ENCODE peak calls at places on chromosomes 5 and 9, in seven cellular contexts. One of them, this sample, is unnamed.
A peak's percentile ranks its signal among the peaks of the same experiment; 100 is the strongest.

GRCh38 chr5:73118331-73119011 is 1.9 kb upstream of the TMEM171 start:
- DNase-seq in endothelial cell of umbilical vein: no peak
- DNase-seq in suprapubic skin: no peak
- DNase-seq in transverse colon: peak; percentile 74
- DNase-seq in prostate gland: no peak
- DNase-seq in vagina: no peak
- DNase-seq in stomach: peak; percentile 44
- DNase-seq in this sample: no peak

GRCh38 chr5:14112998-14113652 is 30.0 kb upstream of the TRIO start:
- DNase-seq in endothelial cell of umbilical vein: peak; percentile 47
- DNase-seq in suprapubic skin: no peak
- DNase-seq in transverse colon: peak; percentile 60
- DNase-seq in prostate gland: no peak
- DNase-seq in vagina: no peak
- DNase-seq in stomach: no peak
- DNase-seq in this sample: peak; percentile 73

GRCh38 chr5:128083811-128084227 is 253 bp downstream of the SLC12A2 start:
- DNase-seq in endothelial cell of umbilical vein: peak; percentile 75
- DNase-seq in suprapubic skin: no peak
- DNase-seq in transverse colon: no peak
- DNase-seq in prostate gland: no peak
- DNase-seq in vagina: no peak
- DNase-seq in stomach: no peak
- DNase-seq in this sample: no peak

GRCh38 chr9:15480028-15480427 is 30.7 kb downstream of the PSIP1 start:
- DNase-seq in endothelial cell of umbilical vein: no peak
- DNase-seq in suprapubic skin: no peak
- DNase-seq in transverse colon: no peak
- DNase-seq in prostate gland: no peak
- DNase-seq in vagina: no peak
- DNase-seq in stomach: no peak
- DNase-seq in this sample: no peak

GRCh38 chr9:112380102-112380581 is at the start of gene HSDL2:
- DNase-seq in endothelial cell of umbilical vein: no peak
- DNase-seq in suprapubic skin: no peak
- DNase-seq in transverse colon: peak; percentile 60
- DNase-seq in prostate gland: no peak
- DNase-seq in vagina: peak; percentile 88
- DNase-seq in stomach: peak; percentile 52
- DNase-seq in this sample: peak; percentile 60

GRCh38 chr5:41856644-41857491 is 13.4 kb downstream of the OXCT1 start:
- DNase-seq in endothelial cell of umbilical vein: peak; percentile 77
- DNase-seq in suprapubic skin: no peak
- DNase-seq in transverse colon: peak; percentile 26
- DNase-seq in prostate gland: peak; percentile 64
- DNase-seq in vagina: no peak
- DNase-seq in stomach: no peak
- DNase-seq in this sample: peak; percentile 46

GRCh38 chr5:16819522-16820167 is 116.4 kb downstream of the MYO10 start:
- DNase-seq in endothelial cell of umbilical vein: peak; percentile 25
- DNase-seq in suprapubic skin: no peak
- DNase-seq in transverse colon: no peak
- DNase-seq in prostate gland: no peak
- DNase-seq in vagina: no peak
- DNase-seq in stomach: no peak
- DNase-seq in this sample: no peak

GRCh38 chr9:95570150-95570549 is 53.4 kb upstream of the PTCH1 start:
- DNase-seq in endothelial cell of umbilical vein: peak; percentile 45
- DNase-seq in suprapubic skin: no peak
- DNase-seq in transverse colon: no peak
- DNase-seq in prostate gland: no peak
- DNase-seq in vagina: no peak
- DNase-seq in stomach: no peak
- DNase-seq in this sample: no peak

GRCh38 chr5:50697739-50698138 is 31.3 kb downstream of the PARP8 start:
- DNase-seq in endothelial cell of umbilical vein: no peak
- DNase-seq in suprapubic skin: no peak
- DNase-seq in transverse colon: no peak
- DNase-seq in prostate gland: no peak
- DNase-seq in vagina: no peak
- DNase-seq in stomach: no peak
- DNase-seq in this sample: no peak

GRCh38 chr5:123696948-123697347 is 185.0 kb downstream of the CSNK1G3 start:
- DNase-seq in endothelial cell of umbilical vein: no peak
- DNase-seq in suprapubic skin: peak; percentile 80
- DNase-seq in transverse colon: peak; percentile 22
- DNase-seq in prostate gland: peak; percentile 73
- DNase-seq in vagina: no peak
- DNase-seq in stomach: no peak
- DNase-seq in this sample: peak; percentile 78

GRCh38 chr5:150022163-150022540 is 21.6 kb downstream of the HMGXB3 start:
- DNase-seq in endothelial cell of umbilical vein: peak; percentile 97
- DNase-seq in suprapubic skin: no peak
- DNase-seq in transverse colon: no peak
- DNase-seq in prostate gland: peak; percentile 21
- DNase-seq in vagina: no peak
- DNase-seq in stomach: no peak
- DNase-seq in this sample: no peak

GRCh38 chr5:14167211-14167845 is 24.2 kb downstream of the TRIO start:
- DNase-seq in endothelial cell of umbilical vein: no peak
- DNase-seq in suprapubic skin: no peak
- DNase-seq in transverse colon: no peak
- DNase-seq in prostate gland: no peak
- DNase-seq in vagina: no peak
- DNase-seq in stomach: no peak
- DNase-seq in this sample: no peak

GRCh38 chr9:104869801-104870200 is 58.2 kb downstream of the ABCA1 start:
- DNase-seq in endothelial cell of umbilical vein: no peak
- DNase-seq in suprapubic skin: no peak
- DNase-seq in transverse colon: no peak
- DNase-seq in prostate gland: no peak
- DNase-seq in vagina: no peak
- DNase-seq in stomach: no peak
- DNase-seq in this sample: no peak

GRCh38 chr9:104872959-104873850 is 54.8 kb downstream of the ABCA1 start:
- DNase-seq in endothelial cell of umbilical vein: peak; percentile 90
- DNase-seq in suprapubic skin: no peak
- DNase-seq in transverse colon: peak; percentile 28
- DNase-seq in prostate gland: no peak
- DNase-seq in vagina: no peak
- DNase-seq in stomach: no peak
- DNase-seq in this sample: peak; percentile 26

GRCh38 chr9:104875320-104875719 is 52.6 kb downstream of the ABCA1 start:
- DNase-seq in endothelial cell of umbilical vein: no peak
- DNase-seq in suprapubic skin: no peak
- DNase-seq in transverse colon: no peak
- DNase-seq in prostate gland: no peak
- DNase-seq in vagina: no peak
- DNase-seq in stomach: no peak
- DNase-seq in this sample: no peak

GRCh38 chr9:104868687-104869404 is 59.1 kb downstream of the ABCA1 start:
- DNase-seq in endothelial cell of umbilical vein: peak; percentile 86
- DNase-seq in suprapubic skin: no peak
- DNase-seq in transverse colon: peak; percentile 46
- DNase-seq in prostate gland: peak; percentile 25
- DNase-seq in vagina: peak; percentile 94
- DNase-seq in stomach: peak; percentile 38
- DNase-seq in this sample: peak; percentile 72

DNA sequence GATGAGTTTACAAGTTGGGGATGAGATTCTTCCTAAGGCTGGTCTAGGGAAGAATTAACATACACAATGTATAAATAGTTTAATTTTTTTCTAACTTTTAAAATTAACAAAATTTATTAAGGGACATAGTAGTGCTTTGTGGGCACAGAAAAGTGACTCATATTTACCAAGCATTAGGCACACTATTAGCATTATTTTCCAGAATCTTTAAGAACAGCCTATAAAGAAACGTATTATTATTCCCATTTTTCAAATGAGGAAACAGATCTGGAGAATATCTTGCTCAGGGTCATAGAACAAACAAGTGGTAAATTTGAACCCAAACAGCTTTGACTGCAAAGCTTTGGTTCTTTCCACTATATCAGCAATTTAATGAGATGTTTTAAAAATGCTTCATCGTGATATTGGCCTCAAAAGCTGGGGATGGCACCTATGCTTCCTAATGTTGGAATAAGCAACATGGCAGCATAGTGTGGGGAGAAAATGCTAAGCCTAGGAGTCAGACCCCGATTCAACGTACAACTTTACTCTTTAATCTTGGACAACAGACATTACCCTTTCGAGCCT is 55.9 kb downstream of the ABCA1 start:
- DNase-seq in endothelial cell of umbilical vein: no peak
- DNase-seq in suprapubic skin: no peak
- DNase-seq in transverse colon: no peak
- DNase-seq in prostate gland: no peak
- DNase-seq in vagina: no peak
- DNase-seq in stomach: no peak
- DNase-seq in this sample: no peak
- H3K27ac ChIP-seq in endothelial cell of umbilical vein: peak overlapping the region; percentile 95
- H3K27ac ChIP-seq in suprapubic skin: no peak overlapping the region
- H3K27ac ChIP-seq in transverse colon: peak overlapping the region; percentile 81
- H3K27ac ChIP-seq in prostate gland: no peak overlapping the region
- H3K27ac ChIP-seq in vagina: no peak overlapping the region
- H3K27ac ChIP-seq in stomach: peak overlapping the region; percentile 81
- H3K27ac ChIP-seq in this sample: peak overlapping the region; percentile 83

GRCh38 chr5:42991477-42992034 is 48.6 kb downstream of the ANXA2R start:
- DNase-seq in endothelial cell of umbilical vein: no peak
- DNase-seq in suprapubic skin: no peak
- DNase-seq in transverse colon: peak; percentile 10
- DNase-seq in prostate gland: no peak
- DNase-seq in vagina: no peak
- DNase-seq in stomach: no peak
- DNase-seq in this sample: no peak

GRCh38 chr5:42994285-42995151 is 45.6 kb downstream of the ANXA2R start:
- DNase-seq in endothelial cell of umbilical vein: peak; percentile 96
- DNase-seq in suprapubic skin: peak; percentile 93
- DNase-seq in transverse colon: peak; percentile 91
- DNase-seq in prostate gland: peak; percentile 74
- DNase-seq in vagina: no peak
- DNase-seq in stomach: peak; percentile 78
- DNase-seq in this sample: peak; percentile 92

GRCh38 chr5:42995152-42995751 is 44.9 kb downstream of the ANXA2R start:
- DNase-seq in endothelial cell of umbilical vein: no peak
- DNase-seq in suprapubic skin: no peak
- DNase-seq in transverse colon: no peak
- DNase-seq in prostate gland: no peak
- DNase-seq in vagina: no peak
- DNase-seq in stomach: no peak
- DNase-seq in this sample: no peak

GRCh38 chr5:42992035-42992570 is 48.0 kb downstream of the ANXA2R start:
- DNase-seq in endothelial cell of umbilical vein: peak; percentile 88
- DNase-seq in suprapubic skin: peak; percentile 93
- DNase-seq in transverse colon: peak; percentile 80
- DNase-seq in prostate gland: peak; percentile 79
- DNase-seq in vagina: no peak
- DNase-seq in stomach: peak; percentile 68
- DNase-seq in this sample: peak; percentile 90

DNA sequence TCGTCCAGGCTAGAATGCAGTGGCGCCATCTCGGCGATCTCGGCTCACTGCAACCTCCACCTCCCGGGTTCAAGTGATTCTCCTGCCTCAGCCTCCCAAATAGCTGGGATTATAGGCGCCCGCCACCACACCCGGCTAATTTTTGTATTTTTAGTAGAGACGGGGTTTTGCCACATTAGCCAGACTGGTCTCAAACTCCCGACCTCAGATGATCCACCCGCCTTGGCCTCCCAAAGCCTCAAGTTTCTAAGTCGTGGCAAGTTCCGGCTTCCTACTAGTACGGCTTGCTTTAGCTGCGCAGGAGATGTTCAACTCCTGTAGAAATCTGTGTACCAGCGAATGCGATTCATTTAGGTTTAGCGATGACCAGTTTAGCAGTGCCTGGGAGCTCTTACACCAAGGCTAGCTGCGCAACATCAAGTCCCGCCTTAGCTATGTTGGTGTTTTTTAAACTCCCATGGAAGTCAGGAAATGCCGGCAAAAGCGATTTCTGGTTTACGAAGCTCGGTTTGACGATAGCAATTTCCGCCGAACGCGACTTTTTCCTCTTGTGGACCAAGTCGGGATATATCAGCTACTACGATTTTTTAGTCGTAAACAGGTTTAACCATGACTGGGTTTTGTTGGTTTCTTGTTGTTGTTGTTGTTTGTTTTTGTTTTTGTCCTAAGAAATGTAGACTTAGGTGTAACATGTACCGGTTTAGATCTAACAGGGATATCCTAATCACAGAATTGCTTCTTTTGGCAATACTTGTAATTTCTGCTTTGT is 46.4 kb downstream of the ANXA2R start:
- DNase-seq in endothelial cell of umbilical vein: peak; percentile 88
- DNase-seq in suprapubic skin: no peak
- DNase-seq in transverse colon: peak; percentile 33
- DNase-seq in prostate gland: no peak
- DNase-seq in vagina: no peak
- DNase-seq in stomach: no peak
- DNase-seq in this sample: no peak
- TF ChIP-seq POLR2A in endothelial cell of umbilical vein: no peak
- TF ChIP-seq POLR2A in suprapubic skin: no peak
- TF ChIP-seq POLR2A in transverse colon: no peak
- TF ChIP-seq POLR2A in prostate gland: no peak
- TF ChIP-seq POLR2A in vagina: no peak
- TF ChIP-seq POLR2A in stomach: no peak
- TF ChIP-seq POLR2A in this sample: no peak

GRCh38 chr9:93184439-93185221 is 691 bp downstream of the WNK2 start:
- DNase-seq in endothelial cell of umbilical vein: no peak
- DNase-seq in suprapubic skin: no peak
- DNase-seq in transverse colon: peak; percentile 25
- DNase-seq in prostate gland: no peak
- DNase-seq in vagina: no peak
- DNase-seq in stomach: no peak
- DNase-seq in this sample: no peak
- H3K27ac ChIP-seq in endothelial cell of umbilical vein: no peak overlapping the region
- H3K27ac ChIP-seq in suprapubic skin: peak overlapping the region; percentile 64
- H3K27ac ChIP-seq in transverse colon: peak overlapping the region; percentile 86
- H3K27ac ChIP-seq in prostate gland: peak overlapping the region; percentile 62
- H3K27ac ChIP-seq in vagina: no peak overlapping the region
- H3K27ac ChIP-seq in stomach: peak overlapping the region; percentile 82
- H3K27ac ChIP-seq in this sample: peak overlapping the region; percentile 83

GRCh38 chr9:93952119-93952783 is 2.9 kb downstream of the BARX1 start:
- DNase-seq in endothelial cell of umbilical vein: no peak
- DNase-seq in suprapubic skin: no peak
- DNase-seq in transverse colon: no peak
- DNase-seq in prostate gland: no peak
- DNase-seq in vagina: no peak
- DNase-seq in stomach: no peak
- DNase-seq in this sample: no peak

GRCh38 chr9:93951655-93952118 is 3.5 kb downstream of the BARX1 start:
- DNase-seq in endothelial cell of umbilical vein: no peak
- DNase-seq in suprapubic skin: no peak
- DNase-seq in transverse colon: no peak
- DNase-seq in prostate gland: no peak
- DNase-seq in vagina: no peak
- DNase-seq in stomach: no peak
- DNase-seq in this sample: no peak

GRCh38 chr9:93949073-93949693 is 6.0 kb downstream of the BARX1 start:
- DNase-seq in endothelial cell of umbilical vein: no peak
- DNase-seq in suprapubic skin: no peak
- DNase-seq in transverse colon: no peak
- DNase-seq in prostate gland: no peak
- DNase-seq in vagina: no peak
- DNase-seq in stomach: no peak
- DNase-seq in this sample: no peak

GRCh38 chr9:93949694-93950449 is 5.3 kb downstream of the BARX1 start:
- DNase-seq in endothelial cell of umbilical vein: no peak
- DNase-seq in suprapubic skin: no peak
- DNase-seq in transverse colon: no peak
- DNase-seq in prostate gland: no peak
- DNase-seq in vagina: no peak
- DNase-seq in stomach: no peak
- DNase-seq in this sample: no peak

GRCh38 chr9:93950619-93951601 is 4.2 kb downstream of the BARX1 start:
- DNase-seq in endothelial cell of umbilical vein: no peak
- DNase-seq in suprapubic skin: no peak
- DNase-seq in transverse colon: peak; percentile 36
- DNase-seq in prostate gland: peak; percentile 15
- DNase-seq in vagina: no peak
- DNase-seq in stomach: peak; percentile 69
- DNase-seq in this sample: no peak
- TF ChIP-seq POLR2A in endothelial cell of umbilical vein: no peak
- TF ChIP-seq POLR2A in suprapubic skin: no peak
- TF ChIP-seq POLR2A in transverse colon: no peak
- TF ChIP-seq POLR2A in prostate gland: no peak
- TF ChIP-seq POLR2A in vagina: no peak
- TF ChIP-seq POLR2A in stomach: no peak
- TF ChIP-seq POLR2A in this sample: no peak